ENCODE peak calls at places on chromosomes 7 and 10, in four cellular contexts. V is neural crest cell, O is omental fat pad, P is ureter. H is an unnamed sample.

GRCh38 chr10:128009768-128010167 is 102.9 kb downstream of the PTPRE start:
- DNase-seq in V (no peak), O (no peak), P (no peak), H (no peak)

GRCh38 chr7:2500701-2501100 is 18.9 kb upstream of the LFNG start:
- DNase-seq in V (no peak), O (no peak), P (no peak), H (no peak)

GRCh38 chr7:104794154-104794553 is 219.9 kb upstream of the KMT2E start:
- DNase-seq in V (no peak), O (no peak), P (no peak), H (no peak)

GRCh38 chr7:88357794-88358533 is 51.3 kb upstream of the STEAP4 start:
- DNase-seq in V (no peak), O (no peak), P (no peak), H (no peak)

GRCh38 chr7:112143567-112143966 is 62.6 kb downstream of the DOCK4 start:
- DNase-seq in V (no peak), O (no peak), P (no peak), H (no peak)

GRCh38 chr7:101676956-101677355 is 47.9 kb upstream of the MYL10 start:
- DNase-seq in V (no peak), O (no peak), P (no peak), H (no peak)

GRCh38 chr10:71639412-71639719 is 80.2 kb downstream of the C10orf105 start:
- DNase-seq in V (no peak), O (no peak), P (no peak), H (no peak)

GRCh38 chr7:92704858-92705257 is 114.7 kb upstream of the FAM133B start:
- DNase-seq in V (no peak), O (no peak), P (no peak), H (no peak)

GRCh38 chr7:156777364-156778069 is 115.5 kb downstream of the LMBR1 start:
- DNase-seq in V (no peak), O (no peak), P (no peak), H (no peak)

GRCh38 chr7:131107343-131108211 is 220.1 kb upstream of the MKLN1 start:
- DNase-seq in V (peak), O (no peak), P (peak), H (peak)

GRCh38 chr10:97673736-97674525 is 13.1 kb downstream of the AVPI1 start:
- DNase-seq in V (no peak), O (no peak), P (no peak), H (no peak)

GRCh38 chr10:24931236-24931635 is 21.2 kb downstream of the PRTFDC1 start:
- DNase-seq in V (no peak), O (no peak), P (no peak), H (no peak)

GRCh38 chr10:71390435-71390820 is 6.3 kb upstream of the CDH23 start:
- DNase-seq in V (no peak), O (no peak), P (no peak), H (no peak)

GRCh38 chr10:93030409-93030808 is 30.2 kb upstream of the CYP26C1 start:
- DNase-seq in V (no peak), O (no peak), P (no peak), H (no peak)

GRCh38 chr10:77496941-77497420 is 140.6 kb downstream of the KCNMA1 start:
- DNase-seq in V (no peak), O (no peak), P (no peak), H (no peak)

GRCh38 chr10:34294137-34294536 is 521.0 kb downstream of the PARD3 start:
- DNase-seq in V (no peak), O (no peak), P (no peak), H (no peak)

GRCh38 chr10:1274746-1275544 is 218.8 kb downstream of the WDR37 start:
- DNase-seq in V (no peak), O (no peak), P (peak), H (no peak)

GRCh38 chr10:48467669-48468068 is 137.2 kb downstream of the ARHGAP22 start:
- DNase-seq in V (no peak), O (no peak), P (no peak), H (no peak)

GRCh38 chr10:30176776-30177533 is 117.6 kb upstream of the JCAD start:
- DNase-seq in V (no peak), O (no peak), P (no peak), H (no peak)

GRCh38 chr7:26958834-26959233 is 94.4 kb upstream of the SKAP2 start:
- DNase-seq in V (no peak), O (no peak), P (no peak), H (no peak)

GRCh38 chr7:74030861-74031260 is 2.9 kb downstream of the ELN start:
- DNase-seq in V (no peak), O (no peak), P (peak), H (no peak)

GRCh38 chr10:10642741-10643280 is 374.9 kb upstream of the CELF2 start:
- DNase-seq in V (no peak), O (no peak), P (peak), H (no peak)